ENCODE peak calls at places on chromosome 2, in nine cellular contexts. M, D, J, C, B, X, Y, O and S are unnamed samples.

GRCh38 chr2:180033993-180034894 is 27.1 kb upstream of the CWC22 start:
- DNase-seq in M (no peak), D (peak), J (no peak), C (peak), B (no peak), X (no peak), Y (no peak), O (no peak), S (peak)

GRCh38 chr2:95007822-95008221 is 17.7 kb upstream of the MAL start:
- DNase-seq in M (no peak), D (no peak), J (no peak), C (no peak), B (no peak), X (no peak), Y (no peak), O (peak), S (no peak)

GRCh38 chr2:144249035-144249637 is 270.8 kb downstream of the ZEB2 start:
- DNase-seq in M (no peak), D (no peak), J (no peak), C (no peak), B (no peak), X (no peak), Y (no peak), O (no peak), S (no peak)

GRCh38 chr2:240626531-240627300 is 1.4 kb downstream of the GPR35 start:
- DNase-seq in M (no peak), D (no peak), J (no peak), C (no peak), B (peak), X (no peak), Y (no peak), O (peak), S (no peak)

GRCh38 chr2:24838541-24838940 is 45.3 kb downstream of the CENPO start:
- DNase-seq in M (no peak), D (no peak), J (no peak), C (no peak), B (no peak), X (no peak), Y (no peak), O (peak), S (no peak)

GRCh38 chr2:151946856-151947523 is 118.8 kb upstream of the ARL5A start:
- DNase-seq in M (peak), D (no peak), J (peak), C (no peak), B (peak), X (peak), Y (peak), O (no peak), S (no peak)

GRCh38 chr2:3025261-3025660 is 352.4 kb downstream of the EIPR1 start:
- DNase-seq in M (no peak), D (no peak), J (no peak), C (no peak), B (no peak), X (no peak), Y (no peak), O (no peak), S (no peak)

GRCh38 chr2:220394433-220394832 is 767.0 kb downstream of the SLC4A3 start:
- DNase-seq in M (no peak), D (peak), J (no peak), C (peak), B (no peak), X (no peak), Y (no peak), O (no peak), S (no peak)